ENCODE peak calls at places on chromosomes 5 and 9, in four cellular contexts. X is uterus, T is heart right ventricle, Q is SJSA1. M is an unnamed sample.

GRCh38 chr5:143401253-143401845 is 2.1 kb downstream of the NR3C1 start:
- DNase-seq in X (no peak), T (no peak), Q (no peak), M (no peak)

GRCh38 chr5:164094321-164094720 is 588.9 kb downstream of the MAT2B start:
- DNase-seq in X (no peak), T (no peak), Q (no peak), M (no peak)

GRCh38 chr5:159104058-159104651 is 4.4 kb upstream of the EBF1 start:
- DNase-seq in X (peak), T (peak), Q (no peak), M (no peak)

GRCh38 chr5:475704-476101 is 32.7 kb downstream of the EXOC3 start:
- DNase-seq in X (no peak), T (peak), Q (no peak), M (peak)

GRCh38 chr5:124370601-124371000 is 375.8 kb downstream of the ZNF608 start:
- DNase-seq in X (no peak), T (no peak), Q (no peak), M (no peak)

GRCh38 chr9:115411993-115412452 is 294.1 kb upstream of the TNC start:
- DNase-seq in X (no peak), T (no peak), Q (no peak), M (no peak)

GRCh38 chr5:11334404-11334803 is 569.8 kb downstream of the CTNND2 start:
- DNase-seq in X (no peak), T (no peak), Q (no peak), M (no peak)

GRCh38 chr5:180618487-180618829 is 27.2 kb upstream of the SCGB3A1 start:
- DNase-seq in X (no peak), T (no peak), Q (no peak), M (no peak)

GRCh38 chr9:70020217-70020616 is 23.4 kb upstream of the MAMDC2 start:
- DNase-seq in X (no peak), T (no peak), Q (no peak), M (no peak)

GRCh38 chr9:134287591-134288518 is 38.4 kb upstream of the RXRA start:
- DNase-seq in X (no peak), T (peak), Q (no peak), M (peak)

GRCh38 chr5:80780024-80780423 is 125.2 kb upstream of the DHFR start:
- DNase-seq in X (no peak), T (no peak), Q (no peak), M (no peak)

GRCh38 chr5:9626955-9627354 is 3.2 kb downstream of the TAS2R1 start:
- DNase-seq in X (no peak), T (no peak), Q (no peak), M (no peak)

GRCh38 chr5:9624196-9624947 is 5.8 kb downstream of the TAS2R1 start:
- DNase-seq in X (no peak), T (no peak), Q (no peak), M (no peak)

GRCh38 chr5:9619331-9620092 is 10.6 kb downstream of the TAS2R1 start:
- DNase-seq in X (no peak), T (peak), Q (no peak), M (no peak)

GRCh38 chr5:9621379-9621903 is 8.7 kb downstream of the TAS2R1 start:
- DNase-seq in X (no peak), T (no peak), Q (peak), M (no peak)

GRCh38 chr5:9622891-9623547 is 7.1 kb downstream of the TAS2R1 start:
- DNase-seq in X (no peak), T (no peak), Q (no peak), M (no peak)
- H3K27ac ChIP-seq in X (no peak), T (no peak), Q (peak), M (no peak)

GRCh38 chr5:139283252-139284166 is 10.0 kb upstream of the MATR3 start:
- DNase-seq in X (no peak), T (no peak), Q (peak), M (no peak)
- H3K27ac ChIP-seq in X (no peak), T (no peak), Q (no peak), M (no peak)

GRCh38 chr9:94081435-94081834 is 2.8 kb upstream of the PTPDC1 start:
- DNase-seq in X (no peak), T (no peak), Q (no peak), M (no peak)
- H3K27ac ChIP-seq in X (no peak), T (peak), Q (no peak), M (no peak)

GRCh38 chr5:78824826-78825225 is 160.3 kb downstream of the ARSB start:
- DNase-seq in X (no peak), T (no peak), Q (no peak), M (no peak)
- H3K27ac ChIP-seq in X (peak), T (peak), Q (no peak), M (peak)

DNA sequence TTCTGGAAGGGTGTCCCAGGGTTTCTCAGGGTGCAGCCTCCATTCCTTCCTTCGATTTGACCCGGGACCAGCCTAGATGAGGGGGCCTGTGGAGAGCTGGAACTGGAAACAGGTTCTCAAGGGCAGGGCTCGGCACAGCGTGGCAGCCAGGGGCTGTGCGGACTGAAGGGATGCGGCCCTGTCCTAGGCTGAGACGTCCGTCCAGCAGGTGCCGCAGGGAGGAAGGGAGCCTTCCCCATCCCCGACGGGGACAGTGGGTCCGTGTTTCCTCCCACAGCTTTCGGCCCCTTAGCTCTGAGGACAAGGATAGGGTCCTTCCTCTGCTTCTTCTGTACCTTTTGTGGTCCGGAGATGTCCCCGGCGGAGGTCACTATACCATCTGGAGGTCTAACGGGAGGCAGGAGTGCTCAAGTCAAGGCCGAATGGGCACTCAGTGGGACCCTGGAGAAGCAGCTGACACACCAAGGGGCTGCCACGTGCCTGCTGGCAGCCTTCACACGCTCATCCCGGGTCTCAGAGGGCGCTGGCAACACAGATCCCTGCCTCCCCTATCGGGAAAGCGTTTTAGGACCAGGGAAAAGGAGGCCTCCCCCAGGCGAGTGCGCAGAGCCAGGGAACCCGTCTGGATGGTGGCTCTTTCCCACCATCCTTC is 49.9 kb downstream of the USP20 start:
- DNase-seq in X (peak), T (peak), Q (no peak), M (no peak)
- H3K27ac ChIP-seq in X (peak), T (peak), Q (no peak), M (peak)

GRCh38 chr5:99019812-99020697 is 91.2 kb upstream of the CHD1 start:
- DNase-seq in X (no peak), T (no peak), Q (no peak), M (no peak)
- H3K27ac ChIP-seq in X (peak), T (no peak), Q (peak), M (no peak)

M was measured in aorta.